ENCODE peak calls at places on chromosome 3, in seven cellular contexts. L, U, A, C, K, D and V are unnamed samples.

GRCh38 chr3:157438371-157438735 is 1.7 kb downstream of the PTX3 start:
- DNase-seq in L (no peak), U (peak), A (no peak), C (no peak), K (peak), D (no peak), V (no peak)

GRCh38 chr3:17238029-17238428 is 353.3 kb downstream of the PLCL2 start:
- DNase-seq in L (no peak), U (peak), A (no peak), C (no peak), K (peak), D (no peak), V (no peak)

GRCh38 chr3:126416943-126417342 is 22.2 kb downstream of the CFAP100 start:
- DNase-seq in L (peak), U (no peak), A (no peak), C (no peak), K (no peak), D (no peak), V (no peak)

GRCh38 chr3:192260611-192261010 is 466.7 kb downstream of the FGF12 start:
- DNase-seq in L (no peak), U (peak), A (no peak), C (no peak), K (peak), D (no peak), V (no peak)

GRCh38 chr3:33826688-33827087 is 28.3 kb downstream of the PDCD6IP start:
- DNase-seq in L (no peak), U (peak), A (no peak), C (no peak), K (peak), D (no peak), V (no peak)

GRCh38 chr3:45605569-45605968 is 11.0 kb downstream of the LIMD1 start:
- DNase-seq in L (no peak), U (no peak), A (no peak), C (no peak), K (no peak), D (no peak), V (no peak)

GRCh38 chr3:5115506-5116162 is 6.5 kb upstream of the ARL8B start:
- DNase-seq in L (peak), U (no peak), A (no peak), C (no peak), K (no peak), D (peak), V (no peak)

GRCh38 chr3:171591059-171591458 is 130.9 kb upstream of the TNIK start:
- DNase-seq in L (no peak), U (no peak), A (no peak), C (no peak), K (no peak), D (no peak), V (no peak)

GRCh38 chr3:125103406-125103805 is 47.6 kb upstream of the HEG1 start:
- DNase-seq in L (no peak), U (no peak), A (no peak), C (no peak), K (no peak), D (no peak), V (no peak)

DNA sequence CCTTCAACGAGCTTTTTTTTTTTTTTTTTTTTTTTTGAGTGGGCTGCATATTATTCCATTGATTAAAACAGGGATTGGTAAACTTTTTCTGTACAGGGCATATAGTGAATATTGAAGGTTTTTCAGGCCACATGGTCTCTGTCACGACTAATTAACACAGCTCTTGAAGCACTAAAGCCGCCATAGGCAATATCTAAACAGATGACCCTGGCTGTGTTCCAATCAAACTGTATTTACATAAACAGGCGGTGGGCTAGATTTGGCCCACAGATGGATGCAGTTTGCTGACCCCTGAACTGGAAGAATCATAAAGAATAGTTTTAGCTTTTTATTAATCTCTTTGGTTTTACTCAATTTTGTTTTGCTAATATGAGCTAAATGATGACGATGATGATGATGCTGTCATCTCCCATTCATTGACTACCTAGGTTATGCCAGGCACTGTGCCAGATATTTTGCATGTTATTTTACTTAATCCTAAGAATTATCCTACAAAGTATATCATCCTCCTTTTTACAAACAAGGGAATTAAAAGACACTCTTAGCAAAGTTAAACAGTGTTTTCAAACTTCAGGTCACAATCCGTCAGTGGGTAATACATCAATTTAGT is 54.2 kb downstream of the LMCD1 start:
- DNase-seq in L (no peak), U (no peak), A (no peak), C (no peak), K (no peak), D (no peak), V (no peak)
- TF ChIP-seq CTCF in L (no peak), U (no peak), A (no peak), C (no peak), K (no peak), D (no peak), V (no peak)

GRCh38 chr3:176352716-176353334 is 844.5 kb downstream of the TBL1XR1 start:
- DNase-seq in L (no peak), U (no peak), A (no peak), C (no peak), K (peak), D (no peak), V (no peak)

GRCh38 chr3:176349706-176350105 is 847.6 kb downstream of the TBL1XR1 start:
- DNase-seq in L (no peak), U (no peak), A (no peak), C (no peak), K (peak), D (no peak), V (no peak)

GRCh38 chr3:176341963-176342362 is 855.3 kb downstream of the TBL1XR1 start:
- DNase-seq in L (no peak), U (no peak), A (no peak), C (no peak), K (no peak), D (no peak), V (no peak)

GRCh38 chr3:176351408-176351807 is 845.9 kb downstream of the TBL1XR1 start:
- DNase-seq in L (no peak), U (peak), A (no peak), C (no peak), K (peak), D (no peak), V (no peak)

DNA sequence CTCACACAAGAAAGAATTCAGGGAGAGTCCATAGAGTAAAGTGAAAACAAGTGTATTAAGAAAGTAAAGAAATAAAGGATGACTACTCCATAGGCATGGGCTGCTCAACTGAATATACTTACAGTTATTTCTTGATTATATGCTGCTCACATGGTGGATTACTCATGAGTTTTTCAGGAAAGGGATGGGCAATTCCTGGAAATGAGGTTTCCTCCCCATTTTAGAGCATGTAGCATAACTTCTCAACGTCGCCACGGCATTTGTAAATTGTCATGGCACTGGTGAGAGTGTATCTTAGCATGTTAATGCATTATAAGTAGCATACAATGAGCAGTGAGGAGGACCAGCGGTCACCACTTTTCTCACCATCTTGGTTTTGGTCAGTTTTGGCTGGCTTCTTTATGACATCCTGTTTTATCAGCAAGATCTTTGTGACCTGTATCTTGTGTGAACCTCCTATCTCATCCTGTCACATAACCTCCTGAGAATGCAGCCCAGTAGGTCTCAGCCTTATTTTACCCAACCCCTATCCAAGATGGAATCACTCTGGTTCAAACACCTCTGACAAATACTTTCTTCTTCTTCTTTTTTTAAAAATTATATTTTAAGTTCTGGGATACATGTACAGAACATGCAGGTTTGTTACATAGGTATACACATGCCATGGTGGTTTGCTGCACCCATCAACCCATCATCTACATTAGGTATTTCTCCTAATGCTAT is 849.7 kb downstream of the TBL1XR1 start:
- DNase-seq in L (no peak), U (no peak), A (no peak), C (no peak), K (no peak), D (no peak), V (no peak)
- TF ChIP-seq CTCF in L (no peak), U (no peak), A (no peak), C (no peak), K (no peak), D (no peak), V (no peak)

DNA sequence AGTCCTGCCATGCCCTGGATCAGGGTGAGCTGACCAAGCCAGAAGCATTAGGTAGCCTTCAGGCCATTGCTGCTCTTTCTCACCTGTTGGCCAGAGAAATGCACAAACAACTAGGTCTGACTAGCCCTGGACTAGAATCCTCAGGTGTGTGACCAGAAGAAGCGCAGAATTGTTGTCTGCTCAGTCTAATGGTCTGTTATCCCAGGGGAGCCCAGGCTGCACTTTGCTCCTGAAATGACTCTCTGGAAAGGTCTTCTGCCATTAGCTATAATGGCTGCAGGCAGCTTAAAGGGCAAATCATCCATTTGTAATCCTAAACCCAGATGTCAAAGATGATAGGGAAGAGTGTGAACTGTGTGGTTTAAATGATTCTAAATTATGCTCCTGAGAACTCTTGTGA is 246.1 kb downstream of the NFKBIZ start:
- DNase-seq in L (no peak), U (no peak), A (no peak), C (no peak), K (no peak), D (no peak), V (no peak)
- TF ChIP-seq CTCF in L (no peak), U (no peak), A (no peak), C (no peak), K (no peak), D (no peak), V (no peak)

GRCh38 chr3:41997702-41998551 is 36.0 kb upstream of the ULK4 start:
- DNase-seq in L (no peak), U (peak), A (no peak), C (no peak), K (peak), D (peak), V (peak)
- TF ChIP-seq CTCF in L (no peak), U (peak), A (no peak), C (peak), K (peak), D (no peak), V (peak)

GRCh38 chr3:140423146-140423545 is 254.7 kb upstream of the TRIM42 start:
- DNase-seq in L (peak), U (no peak), A (no peak), C (no peak), K (no peak), D (no peak), V (no peak)

GRCh38 chr3:140424211-140424610 is 253.7 kb upstream of the TRIM42 start:
- DNase-seq in L (peak), U (no peak), A (no peak), C (no peak), K (no peak), D (no peak), V (no peak)

GRCh38 chr3:140421884-140422283 is 256.0 kb upstream of the TRIM42 start:
- DNase-seq in L (no peak), U (no peak), A (no peak), C (no peak), K (no peak), D (no peak), V (no peak)

GRCh38 chr3:140424726-140425125 is 253.1 kb upstream of the TRIM42 start:
- DNase-seq in L (peak), U (no peak), A (no peak), C (no peak), K (no peak), D (no peak), V (no peak)

GRCh38 chr3:140420621-140421357 is 257.1 kb upstream of the TRIM42 start:
- DNase-seq in L (peak), U (peak), A (no peak), C (no peak), K (peak), D (no peak), V (no peak)
- TF ChIP-seq CTCF in L (no peak), U (no peak), A (no peak), C (no peak), K (no peak), D (no peak), V (no peak)

DNA sequence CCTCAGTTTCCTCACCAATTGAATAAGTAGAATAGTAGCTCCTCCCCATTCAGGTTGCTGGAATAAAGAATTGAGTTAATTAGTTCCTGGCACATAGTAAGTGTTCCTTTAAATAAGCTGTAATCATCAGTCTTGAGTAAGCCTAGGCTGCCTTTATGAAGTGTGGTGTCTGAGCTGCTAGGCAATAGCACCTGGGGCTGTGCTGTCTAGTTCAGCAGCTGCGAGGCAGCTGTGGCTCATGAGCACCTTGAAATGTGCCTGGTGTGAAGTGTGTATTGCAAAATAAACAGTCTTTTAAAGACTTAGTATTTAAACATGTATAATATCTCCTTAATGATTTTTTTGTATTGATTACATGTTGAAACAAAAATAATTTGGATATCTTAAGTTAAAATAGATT is 77.6 kb downstream of the TOP2B start:
- DNase-seq in L (no peak), U (no peak), A (no peak), C (no peak), K (no peak), D (no peak), V (no peak)
- TF ChIP-seq CTCF in L (no peak), U (no peak), A (no peak), C (no peak), K (no peak), D (no peak), V (no peak)

GRCh38 chr3:107798381-107798780 is 275.6 kb downstream of the BBX start:
- DNase-seq in L (no peak), U (peak), A (no peak), C (no peak), K (peak), D (no peak), V (no peak)
- TF ChIP-seq CTCF in L (no peak), U (no peak), A (no peak), C (no peak), K (no peak), D (no peak), V (no peak)